ENCODE peak calls at places on chromosomes 13 and 19, in five cellular contexts. R is stimulated activated CD8-positive, alpha-beta memory T cell treated with anti-CD3 and anti-CD28 coated beads, Interleukin-12 subunit alpha, Interleukin-12 subunit beta, amount 100 ng/mL, for 4 hours; O is stimulated activated CD4-positive, alpha-beta T cell treated with anti-CD3 and anti-CD28 coated beads, Interleukin-2, amount 100 ng/mL, for 4 hours; Y is M059J; B is thoracic aorta. X is an unnamed sample.

GRCh38 chr13:113938716-113939115 is 35.2 kb downstream of the C13orf46 start:
- DNase-seq in R (no peak), O (no peak), Y (no peak), B (no peak), X (no peak)

GRCh38 chr19:2136796-2137195 is 14.6 kb downstream of the AP3D1 start:
- DNase-seq in R (no peak), O (no peak), Y (no peak), B (no peak), X (peak; percentile 42)

GRCh38 chr19:17726136-17726741 is 7.0 kb downstream of the MAP1S start:
- DNase-seq in R (no peak), O (no peak), Y (no peak), B (no peak), X (no peak)

GRCh38 chr13:111387945-111388600 is 67.6 kb downstream of the TEX29 start:
- DNase-seq in R (no peak), O (no peak), Y (peak; percentile 2), B (no peak), X (no peak)

GRCh38 chr19:38425810-38426466 is at the start of gene RASGRP4:
- DNase-seq in R (no peak), O (no peak), Y (no peak), B (no peak), X (no peak)

GRCh38 chr13:37701972-37702371 is 103.4 kb upstream of the POSTN start:
- DNase-seq in R (no peak), O (no peak), Y (peak; percentile 94), B (no peak), X (no peak)

GRCh38 chr13:25657062-25657588 is 285.4 kb downstream of the ATP8A2 start:
- DNase-seq in R (no peak), O (no peak), Y (no peak), B (no peak), X (no peak)

GRCh38 chr19:6340493-6341201 is 7.2 kb upstream of the ACER1 start:
- DNase-seq in R (no peak), O (no peak), Y (no peak), B (no peak), X (no peak)

GRCh38 chr13:78201411-78201810 is 282.8 kb upstream of the EDNRB start:
- DNase-seq in R (no peak), O (no peak), Y (no peak), B (no peak), X (no peak)

GRCh38 chr19:32020538-32020937 is 324.9 kb upstream of the ZNF507 start:
- DNase-seq in R (no peak), O (no peak), Y (no peak), B (no peak), X (no peak)

GRCh38 chr13:112370311-112370710 is 5.8 kb upstream of the SPACA7 start:
- DNase-seq in R (no peak), O (no peak), Y (no peak), B (no peak), X (no peak)

GRCh38 chr13:106405731-106406130 is 129.7 kb downstream of the EFNB2 start:
- DNase-seq in R (no peak), O (no peak), Y (no peak), B (no peak), X (no peak)

GRCh38 chr13:89514534-89515312 is 1832.8 kb upstream of the MIR17HG start:
- DNase-seq in R (no peak), O (no peak), Y (peak; percentile 20), B (no peak), X (peak; percentile 54)

GRCh38 chr19:10352764-10353671 is 13.6 kb upstream of the ICAM3 start:
- DNase-seq in R (no peak), O (no peak), Y (no peak), B (no peak), X (peak; percentile 68)

GRCh38 chr19:2561895-2562294 is 86.0 kb downstream of the GADD45B start:
- DNase-seq in R (peak; percentile 58), O (peak; percentile 65), Y (no peak), B (no peak), X (peak; percentile 26)

GRCh38 chr13:49494645-49495044 is 1.1 kb upstream of the PHF11 start:
- DNase-seq in R (no peak), O (no peak), Y (peak; percentile 27), B (no peak), X (no peak)

X was measured in RWPE2.